ENCODE peak calls at places on chromosomes 12 and 14, in eight cellular contexts. One of them, this sample, is unnamed.

GRCh38 chr12:78229491-78230209 is 399.0 kb downstream of the NAV3 start:
- DNase-seq in uterus: no peak
- DNase-seq in stomach: no peak
- DNase-seq in heart left ventricle: no peak
- DNase-seq in transverse colon: peak
- DNase-seq in Peyer's patch: no peak
- DNase-seq in ovary: peak
- DNase-seq in A549: peak
- DNase-seq in this sample: no peak

GRCh38 chr12:119742700-119743099 is 74.8 kb downstream of the PRKAB1 start:
- DNase-seq in uterus: no peak
- DNase-seq in stomach: no peak
- DNase-seq in heart left ventricle: no peak
- DNase-seq in transverse colon: no peak
- DNase-seq in Peyer's patch: no peak
- DNase-seq in ovary: no peak
- DNase-seq in A549: no peak
- DNase-seq in this sample: no peak

GRCh38 chr12:96466939-96467751 is 22.2 kb upstream of the CFAP54 start:
- DNase-seq in uterus: no peak
- DNase-seq in stomach: no peak
- DNase-seq in heart left ventricle: no peak
- DNase-seq in transverse colon: no peak
- DNase-seq in Peyer's patch: no peak
- DNase-seq in ovary: no peak
- DNase-seq in A549: no peak
- DNase-seq in this sample: no peak

GRCh38 chr14:22928237-22929103 is 706 bp downstream of the PRMT5 start:
- DNase-seq in uterus: no peak
- DNase-seq in stomach: no peak
- DNase-seq in heart left ventricle: no peak
- DNase-seq in transverse colon: no peak
- DNase-seq in Peyer's patch: no peak
- DNase-seq in ovary: no peak
- DNase-seq in A549: no peak
- DNase-seq in this sample: no peak

GRCh38 chr14:36516719-36517241 is 3.3 kb downstream of the NKX2-1 start:
- DNase-seq in uterus: no peak
- DNase-seq in stomach: no peak
- DNase-seq in heart left ventricle: no peak
- DNase-seq in transverse colon: no peak
- DNase-seq in Peyer's patch: no peak
- DNase-seq in ovary: no peak
- DNase-seq in A549: no peak
- DNase-seq in this sample: no peak

GRCh38 chr12:63318933-63319332 is 167.9 kb upstream of the AVPR1A start:
- DNase-seq in uterus: no peak
- DNase-seq in stomach: no peak
- DNase-seq in heart left ventricle: no peak
- DNase-seq in transverse colon: no peak
- DNase-seq in Peyer's patch: no peak
- DNase-seq in ovary: no peak
- DNase-seq in A549: no peak
- DNase-seq in this sample: no peak

GRCh38 chr14:77641534-77642341 is 25.3 kb upstream of the SPTLC2 start:
- DNase-seq in uterus: peak
- DNase-seq in stomach: peak
- DNase-seq in heart left ventricle: peak
- DNase-seq in transverse colon: peak
- DNase-seq in Peyer's patch: peak
- DNase-seq in ovary: peak
- DNase-seq in A549: no peak
- DNase-seq in this sample: peak

GRCh38 chr12:132084681-132085635 is 59.2 kb downstream of the DDX51 start:
- DNase-seq in uterus: peak
- DNase-seq in stomach: peak
- DNase-seq in heart left ventricle: peak
- DNase-seq in transverse colon: peak
- DNase-seq in Peyer's patch: no peak
- DNase-seq in ovary: peak
- DNase-seq in A549: peak
- DNase-seq in this sample: peak

GRCh38 chr12:42174978-42175377 is 30.3 kb upstream of the GXYLT1 start:
- DNase-seq in uterus: no peak
- DNase-seq in stomach: no peak
- DNase-seq in heart left ventricle: no peak
- DNase-seq in transverse colon: no peak
- DNase-seq in Peyer's patch: no peak
- DNase-seq in ovary: no peak
- DNase-seq in A549: no peak
- DNase-seq in this sample: no peak

GRCh38 chr12:97650242-97650641 is 187.6 kb downstream of the RMST start:
- DNase-seq in uterus: no peak
- DNase-seq in stomach: no peak
- DNase-seq in heart left ventricle: no peak
- DNase-seq in transverse colon: no peak
- DNase-seq in Peyer's patch: no peak
- DNase-seq in ovary: no peak
- DNase-seq in A549: no peak
- DNase-seq in this sample: no peak

GRCh38 chr12:12684375-12685106 is 11.4 kb downstream of the GPR19 start:
- DNase-seq in uterus: no peak
- DNase-seq in stomach: no peak
- DNase-seq in heart left ventricle: peak
- DNase-seq in transverse colon: no peak
- DNase-seq in Peyer's patch: no peak
- DNase-seq in ovary: no peak
- DNase-seq in A549: no peak
- DNase-seq in this sample: no peak

GRCh38 chr12:90802727-90803126 is 152.2 kb downstream of the CCER1 start:
- DNase-seq in uterus: no peak
- DNase-seq in stomach: no peak
- DNase-seq in heart left ventricle: no peak
- DNase-seq in transverse colon: no peak
- DNase-seq in Peyer's patch: no peak
- DNase-seq in ovary: no peak
- DNase-seq in A549: no peak
- DNase-seq in this sample: no peak

GRCh38 chr12:58966939-58967338 is 46.6 kb upstream of the LRIG3 start:
- DNase-seq in uterus: no peak
- DNase-seq in stomach: no peak
- DNase-seq in heart left ventricle: no peak
- DNase-seq in transverse colon: no peak
- DNase-seq in Peyer's patch: no peak
- DNase-seq in ovary: no peak
- DNase-seq in A549: no peak
- DNase-seq in this sample: no peak

GRCh38 chr12:52164624-52165023 is 27.2 kb downstream of the KRT80 start:
- DNase-seq in uterus: no peak
- DNase-seq in stomach: no peak
- DNase-seq in heart left ventricle: no peak
- DNase-seq in transverse colon: no peak
- DNase-seq in Peyer's patch: no peak
- DNase-seq in ovary: no peak
- DNase-seq in A549: no peak
- DNase-seq in this sample: no peak

GRCh38 chr14:105473033-105473676 is 1.5 kb upstream of the CRIP2 start:
- DNase-seq in uterus: no peak
- DNase-seq in stomach: no peak
- DNase-seq in heart left ventricle: peak
- DNase-seq in transverse colon: no peak
- DNase-seq in Peyer's patch: no peak
- DNase-seq in ovary: peak
- DNase-seq in A549: no peak
- DNase-seq in this sample: no peak

GRCh38 chr14:80403036-80403435 is 191.7 kb upstream of the DIO2 start:
- DNase-seq in uterus: no peak
- DNase-seq in stomach: no peak
- DNase-seq in heart left ventricle: no peak
- DNase-seq in transverse colon: no peak
- DNase-seq in Peyer's patch: no peak
- DNase-seq in ovary: no peak
- DNase-seq in A549: no peak
- DNase-seq in this sample: no peak

GRCh38 chr12:93748672-93749403 is 71.7 kb downstream of the CRADD start:
- DNase-seq in uterus: no peak
- DNase-seq in stomach: no peak
- DNase-seq in heart left ventricle: no peak
- DNase-seq in transverse colon: no peak
- DNase-seq in Peyer's patch: no peak
- DNase-seq in ovary: no peak
- DNase-seq in A549: no peak
- DNase-seq in this sample: no peak

GRCh38 chr14:84323963-84324362 is 1206.0 kb upstream of the FLRT2 start:
- DNase-seq in uterus: no peak
- DNase-seq in stomach: no peak
- DNase-seq in heart left ventricle: no peak
- DNase-seq in transverse colon: no peak
- DNase-seq in Peyer's patch: no peak
- DNase-seq in ovary: no peak
- DNase-seq in A549: no peak
- DNase-seq in this sample: no peak

GRCh38 chr14:26444745-26445144 is 153.1 kb downstream of the NOVA1 start:
- DNase-seq in uterus: no peak
- DNase-seq in stomach: no peak
- DNase-seq in heart left ventricle: no peak
- DNase-seq in transverse colon: no peak
- DNase-seq in Peyer's patch: no peak
- DNase-seq in ovary: no peak
- DNase-seq in A549: no peak
- DNase-seq in this sample: no peak

GRCh38 chr14:28055008-28055407 is 711.6 kb upstream of the FOXG1 start:
- DNase-seq in uterus: no peak
- DNase-seq in stomach: no peak
- DNase-seq in heart left ventricle: no peak
- DNase-seq in transverse colon: no peak
- DNase-seq in Peyer's patch: no peak
- DNase-seq in ovary: no peak
- DNase-seq in A549: no peak
- DNase-seq in this sample: no peak
- H3K4me3 ChIP-seq in uterus: no peak
- H3K4me3 ChIP-seq in stomach: no peak
- H3K4me3 ChIP-seq in heart left ventricle: no peak
- H3K4me3 ChIP-seq in transverse colon: no peak
- H3K4me3 ChIP-seq in Peyer's patch: no peak
- H3K4me3 ChIP-seq in ovary: no peak
- H3K4me3 ChIP-seq in A549: no peak
- H3K4me3 ChIP-seq in this sample: no peak

GRCh38 chr12:117912756-117913155 is 56.0 kb downstream of the KSR2 start:
- DNase-seq in uterus: no peak
- DNase-seq in stomach: no peak
- DNase-seq in heart left ventricle: no peak
- DNase-seq in transverse colon: no peak
- DNase-seq in Peyer's patch: no peak
- DNase-seq in ovary: no peak
- DNase-seq in A549: no peak
- DNase-seq in this sample: peak

GRCh38 chr12:117907108-117907689 is 61.6 kb downstream of the KSR2 start:
- DNase-seq in uterus: no peak
- DNase-seq in stomach: peak
- DNase-seq in heart left ventricle: no peak
- DNase-seq in transverse colon: no peak
- DNase-seq in Peyer's patch: no peak
- DNase-seq in ovary: no peak
- DNase-seq in A549: no peak
- DNase-seq in this sample: no peak

GRCh38 chr12:117904051-117904450 is 64.7 kb downstream of the KSR2 start:
- DNase-seq in uterus: no peak
- DNase-seq in stomach: no peak
- DNase-seq in heart left ventricle: no peak
- DNase-seq in transverse colon: no peak
- DNase-seq in Peyer's patch: no peak
- DNase-seq in ovary: no peak
- DNase-seq in A549: no peak
- DNase-seq in this sample: no peak

GRCh38 chr12:117911347-117911746 is 57.4 kb downstream of the KSR2 start:
- DNase-seq in uterus: no peak
- DNase-seq in stomach: no peak
- DNase-seq in heart left ventricle: no peak
- DNase-seq in transverse colon: no peak
- DNase-seq in Peyer's patch: no peak
- DNase-seq in ovary: no peak
- DNase-seq in A549: no peak
- DNase-seq in this sample: no peak

GRCh38 chr12:117908411-117908810 is 60.4 kb downstream of the KSR2 start:
- DNase-seq in uterus: no peak
- DNase-seq in stomach: no peak
- DNase-seq in heart left ventricle: no peak
- DNase-seq in transverse colon: no peak
- DNase-seq in Peyer's patch: no peak
- DNase-seq in ovary: no peak
- DNase-seq in A549: no peak
- DNase-seq in this sample: no peak
- TF ChIP-seq CTCF in uterus: no peak
- TF ChIP-seq CTCF in stomach: no peak
- TF ChIP-seq CTCF in heart left ventricle: no peak
- TF ChIP-seq CTCF in transverse colon: no peak
- TF ChIP-seq CTCF in Peyer's patch: no peak
- TF ChIP-seq CTCF in ovary: no peak
- TF ChIP-seq CTCF in A549: no peak
- TF ChIP-seq CTCF in this sample: no peak

DNA sequence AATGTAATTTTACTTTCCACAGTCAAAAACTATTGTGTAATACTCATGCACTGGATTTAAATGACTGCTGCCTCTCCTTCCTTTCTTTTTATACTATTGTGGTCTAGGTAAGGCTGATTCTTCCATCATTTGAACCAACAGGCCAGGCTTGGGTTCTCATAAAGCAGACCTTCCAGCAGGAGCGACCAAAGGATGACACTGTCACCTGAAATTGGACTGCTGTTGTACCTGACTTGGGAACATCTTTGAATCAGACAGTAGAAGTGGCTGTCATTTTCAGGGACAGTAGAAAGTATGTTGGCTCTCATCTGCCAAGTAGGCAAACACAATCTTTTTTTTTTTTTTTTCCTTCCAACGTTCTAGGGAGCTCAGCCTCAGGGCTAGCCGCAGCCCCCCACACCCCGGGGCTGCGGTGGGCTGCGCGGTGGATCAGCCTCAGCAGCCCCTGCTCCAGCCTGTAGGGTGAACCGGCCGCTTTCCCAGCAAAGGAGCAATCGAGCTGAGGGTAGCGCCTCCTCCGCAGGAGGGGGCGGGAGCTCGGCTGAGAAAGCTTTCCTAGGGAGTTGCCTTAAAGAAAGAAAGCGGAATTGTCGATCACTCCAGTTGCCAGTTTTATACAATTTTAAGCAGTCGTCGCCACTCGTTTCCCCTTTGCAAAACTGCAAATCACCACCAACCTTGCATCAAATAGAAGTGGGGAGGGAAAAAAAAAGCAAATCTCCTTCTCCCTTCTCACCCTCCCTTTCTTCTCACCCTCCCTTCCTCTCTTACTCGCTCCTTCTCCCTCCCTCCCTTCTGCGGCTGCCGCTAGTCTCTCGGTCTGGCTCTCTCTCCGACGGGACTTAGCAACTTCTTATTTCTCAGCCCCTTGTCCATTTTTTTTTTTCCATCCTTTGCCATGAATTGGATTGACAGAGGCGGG is at the start of gene PDE3A:
- DNase-seq in uterus: peak
- DNase-seq in stomach: no peak
- DNase-seq in heart left ventricle: peak
- DNase-seq in transverse colon: peak
- DNase-seq in Peyer's patch: no peak
- DNase-seq in ovary: peak
- DNase-seq in A549: peak
- DNase-seq in this sample: peak
- TF ChIP-seq POLR2A in uterus: no peak
- TF ChIP-seq POLR2A in stomach: no peak
- TF ChIP-seq POLR2A in heart left ventricle: no peak
- TF ChIP-seq POLR2A in transverse colon: no peak
- TF ChIP-seq POLR2A in Peyer's patch: no peak
- TF ChIP-seq POLR2A in ovary: no peak
- TF ChIP-seq POLR2A in A549: no peak
- TF ChIP-seq POLR2A in this sample: no peak

GRCh38 chr12:91853350-91854127 is 292.1 kb downstream of the BTG1 start:
- DNase-seq in uterus: no peak
- DNase-seq in stomach: no peak
- DNase-seq in heart left ventricle: no peak
- DNase-seq in transverse colon: no peak
- DNase-seq in Peyer's patch: no peak
- DNase-seq in ovary: no peak
- DNase-seq in A549: no peak
- DNase-seq in this sample: no peak
- H3K4me3 ChIP-seq in uterus: no peak
- H3K4me3 ChIP-seq in stomach: no peak
- H3K4me3 ChIP-seq in heart left ventricle: no peak
- H3K4me3 ChIP-seq in transverse colon: no peak
- H3K4me3 ChIP-seq in Peyer's patch: no peak
- H3K4me3 ChIP-seq in ovary: no peak
- H3K4me3 ChIP-seq in A549: no peak
- H3K4me3 ChIP-seq in this sample: no peak